ENCODE peak calls at places on chromosomes 7 and 10, in four cellular contexts. C is osteoblast, T is substantia nigra, P is NCI-H2171. Q is an unnamed sample.

GRCh38 chr10:16545126-16545736 is 23.6 kb upstream of the C1QL3 start:
- DNase-seq in C (peak), P (no peak), T (no peak), Q (no peak)

GRCh38 chr10:58797356-58797755 is 284.7 kb downstream of the BICC1 start:
- DNase-seq in T (no peak), P (no peak), C (no peak), Q (no peak)

GRCh38 chr10:3635697-3636096 is 149.3 kb downstream of the KLF6 start:
- DNase-seq in P (no peak), C (no peak), T (no peak), Q (no peak)

GRCh38 chr7:148142660-148143248 is 447.8 kb upstream of the C7orf33 start:
- DNase-seq in C (no peak), T (no peak), P (no peak), Q (peak)

GRCh38 chr10:79068203-79068561 is 584 bp upstream of the ZMIZ1 start:
- DNase-seq in T (no peak), C (peak), P (no peak), Q (no peak)

GRCh38 chr7:66198956-66199355 is 6.2 kb upstream of the TPST1 start:
- DNase-seq in C (no peak), T (no peak), P (no peak), Q (no peak)

GRCh38 chr10:92594194-92594593 is 1.3 kb downstream of the KIF11 start:
- DNase-seq in T (no peak), C (no peak), P (no peak), Q (no peak)

GRCh38 chr7:106895246-106895864 is 30.3 kb downstream of the PIK3CG start:
- DNase-seq in P (no peak), T (no peak), C (no peak), Q (no peak)

GRCh38 chr10:89414146-89414878 is at the start of gene IFIT5:
- DNase-seq in T (no peak), P (peak), C (peak), Q (peak)

GRCh38 chr10:103814626-103815370 is 40.6 kb downstream of the SH3PXD2A start:
- DNase-seq in P (no peak), C (no peak), T (no peak), Q (no peak)

GRCh38 chr7:43083091-43083490 is 29.4 kb upstream of the HECW1 start:
- DNase-seq in T (no peak), C (no peak), P (no peak), Q (no peak)